ENCODE peak calls at places on chromosome 2, in four cellular contexts. H is PC-3, A is lung, G is type B pancreatic cell. W is an unnamed sample.

GRCh38 chr2:26400723-26401122 is 997 bp upstream of the DRC1 start:
- DNase-seq in H (no peak), G (no peak), A (no peak), W (no peak)

GRCh38 chr2:189570565-189570964 is 10.0 kb downstream of the SLC40A1 start:
- DNase-seq in A (no peak), G (no peak), H (no peak), W (no peak)

GRCh38 chr2:241882090-241882625 is 12.6 kb downstream of the RTP5 start:
- DNase-seq in A (peak; percentile 53), G (no peak), H (peak; percentile 41), W (no peak)

GRCh38 chr2:1446281-1446680 is 33.0 kb downstream of the TPO start:
- DNase-seq in H (no peak), A (no peak), G (no peak), W (no peak)

GRCh38 chr2:8306530-8307351 is 375.1 kb upstream of the ID2 start:
- DNase-seq in G (no peak), A (no peak), H (peak; percentile 93), W (no peak)

GRCh38 chr2:9336209-9336533 is 87.2 kb downstream of the ITGB1BP1 start:
- DNase-seq in A (no peak), H (no peak), G (no peak), W (no peak)

GRCh38 chr2:182672471-182673165 is 43.4 kb upstream of the DNAJC10 start:
- DNase-seq in A (no peak), G (no peak), H (peak; percentile 39), W (peak; percentile 62)

GRCh38 chr2:65799455-65799854 is 367.1 kb upstream of the SPRED2 start:
- DNase-seq in H (no peak), A (no peak), G (no peak), W (no peak)

GRCh38 chr2:75558786-75559428 is 1.8 kb downstream of the EVA1A start:
- DNase-seq in G (no peak), A (peak; percentile 28), H (no peak), W (peak; percentile 78)

GRCh38 chr2:10935953-10936942 is 24.5 kb downstream of the KCNF1 start:
- DNase-seq in H (peak; percentile 98), A (no peak), G (no peak), W (peak; percentile 98)

GRCh38 chr2:232315923-232316299 is 62.6 kb upstream of the ALPP start:
- DNase-seq in H (no peak), A (no peak), G (no peak), W (no peak)

GRCh38 chr2:62774555-62775366 is 69.2 kb downstream of the EHBP1 start:
- DNase-seq in A (no peak), G (no peak), H (peak; percentile 80), W (no peak)

GRCh38 chr2:25305809-25306208 is 35.9 kb downstream of the DNMT3A start:
- DNase-seq in G (no peak), H (no peak), A (no peak), W (peak; percentile 92)

GRCh38 chr2:49021170-49021743 is 133.1 kb downstream of the FSHR start:
- DNase-seq in H (no peak), A (no peak), G (no peak), W (no peak)

GRCh38 chr2:241274127-241274526 is 41.3 kb downstream of the HDLBP start:
- DNase-seq in H (no peak), A (no peak), G (no peak), W (peak; percentile 9)

GRCh38 chr2:7437122-7437521 is 519.9 kb downstream of the RNF144A start:
- DNase-seq in G (no peak), A (no peak), H (no peak), W (no peak)

GRCh38 chr2:170313636-170314348 is 135.8 kb downstream of the MYO3B start:
- DNase-seq in H (peak; percentile 36), G (no peak), A (no peak), W (peak; percentile 13)

GRCh38 chr2:60555066-60555793 is 1.8 kb upstream of the BCL11A start:
- DNase-seq in G (no peak), H (peak; percentile 67), A (peak; percentile 61), W (peak; percentile 84)

GRCh38 chr2:15939556-15939853 is 845 bp upstream of the MYCN start:
- DNase-seq in A (peak; percentile 59), G (peak; percentile 87), H (peak; percentile 50), W (peak; percentile 93)

GRCh38 chr2:127414855-127415592 is 3.2 kb upstream of the PROC start:
- DNase-seq in H (no peak), G (no peak), A (no peak), W (no peak)

GRCh38 chr2:2244508-2244907 is 86.6 kb downstream of the MYT1L start:
- DNase-seq in H (no peak), G (no peak), A (no peak), W (no peak)

GRCh38 chr2:85428343-85428881 is 9.9 kb downstream of the SH2D6 start:
- DNase-seq in A (no peak), H (no peak), G (no peak), W (no peak)

GRCh38 chr2:233197022-233197421 is 54.5 kb upstream of the ATG16L1 start:
- DNase-seq in A (no peak), H (no peak), G (no peak), W (no peak)

GRCh38 chr2:60906395-60906794 is 25.0 kb downstream of the REL start:
- DNase-seq in G (no peak), H (no peak), A (no peak), W (peak; percentile 18)

GRCh38 chr2:56589820-56590219 is 406.0 kb downstream of the CCDC85A start:
- DNase-seq in G (no peak), A (no peak), H (no peak), W (no peak)

GRCh38 chr2:45458909-45459563 is 152.0 kb downstream of the SRBD1 start:
- DNase-seq in H (peak; percentile 86), A (peak; percentile 48), G (no peak), W (peak; percentile 37)

GRCh38 chr2:232877940-232878511 is 8.0 kb downstream of the SNORC start:
- DNase-seq in A (no peak), G (no peak), H (no peak), W (peak; percentile 83)

GRCh38 chr2:190698895-190699294 is 50.0 kb downstream of the NAB1 start:
- DNase-seq in G (no peak), A (no peak), H (no peak), W (no peak)

W was measured in osteoblast.